ENCODE peak calls at places on chromosome X, in five cellular contexts. O is A549; W is breast epithelium; P is naive thymus-derived CD4-positive, alpha-beta T cell; T is Panc1. S is an unnamed sample.

GRCh38 chrX:29724316-29724715 is 491.0 kb upstream of the MAGEB2 start:
- DNase-seq in P (no peak), T (no peak), W (no peak), O (no peak), S (no peak)

GRCh38 chrX:85084770-85085393 is 81.2 kb downstream of the APOOL start:
- DNase-seq in T (no peak), O (peak; percentile 37), W (no peak), P (peak; percentile 34), S (no peak)

GRCh38 chrX:136542281-136542680 is 10.3 kb downstream of the VGLL1 start:
- DNase-seq in P (no peak), O (no peak), W (no peak), T (no peak), S (no peak)

GRCh38 chrX:72236841-72237240 is 2.0 kb downstream of the ERCC6L start:
- DNase-seq in P (no peak), W (no peak), T (no peak), O (no peak), S (peak; percentile 57)

GRCh38 chrX:46837543-46838481 is 969 bp downstream of the RP2 start:
- DNase-seq in O (no peak), T (no peak), W (no peak), P (no peak), S (no peak)

GRCh38 chrX:47361538-47362511 is 8.6 kb upstream of the ZNF157 start:
- DNase-seq in W (no peak), O (peak; percentile 92), T (no peak), P (no peak), S (peak; percentile 45)

GRCh38 chrX:12825801-12826200 is 34.6 kb downstream of the PRPS2 start:
- DNase-seq in P (no peak), O (no peak), T (no peak), W (no peak), S (peak; percentile 83)

GRCh38 chrX:85998954-85999353 is 48.4 kb downstream of the CHM start:
- DNase-seq in W (no peak), O (no peak), T (no peak), P (no peak), S (no peak)

GRCh38 chrX:111914398-111915092 is 38.6 kb downstream of the TRPC5OS start:
- DNase-seq in T (peak; percentile 50), W (no peak), P (no peak), O (peak; percentile 11), S (no peak)

GRCh38 chrX:46587753-46588171 is 14.2 kb downstream of the CHST7 start:
- DNase-seq in O (no peak), W (no peak), T (no peak), P (no peak), S (no peak)

GRCh38 chrX:133676344-133677122 is 261.2 kb upstream of the GPC4 start:
- DNase-seq in O (no peak), W (no peak), T (no peak), P (no peak), S (no peak)

GRCh38 chrX:153690466-153690865 is 2.7 kb downstream of the SLC6A8 start:
- DNase-seq in T (no peak), W (no peak), O (no peak), P (no peak), S (no peak)

GRCh38 chrX:6813836-6814370 is 279.0 kb upstream of the VCX3A start:
- DNase-seq in P (no peak), T (no peak), W (no peak), O (no peak), S (no peak)
- H3K4me1 ChIP-seq in P (no peaks in the 10 kb centered on the region), T (no peaks in the 10 kb centered on the region), W (no peaks in the 10 kb centered on the region), O (no peaks in the 10 kb centered on the region), S (no peaks in the 10 kb centered on the region)

GRCh38 chrX:48589482-48590162 is 7.7 kb upstream of the WDR13 start:
- DNase-seq in T (no peak), W (peak; percentile 52), O (no peak), P (no peak), S (no peak)
- H3K4me3 ChIP-seq in T (no peak overlapping the region), W (no peak overlapping the region), O (no peak overlapping the region), P (no peak overlapping the region), S (no peak overlapping the region)

DNA sequence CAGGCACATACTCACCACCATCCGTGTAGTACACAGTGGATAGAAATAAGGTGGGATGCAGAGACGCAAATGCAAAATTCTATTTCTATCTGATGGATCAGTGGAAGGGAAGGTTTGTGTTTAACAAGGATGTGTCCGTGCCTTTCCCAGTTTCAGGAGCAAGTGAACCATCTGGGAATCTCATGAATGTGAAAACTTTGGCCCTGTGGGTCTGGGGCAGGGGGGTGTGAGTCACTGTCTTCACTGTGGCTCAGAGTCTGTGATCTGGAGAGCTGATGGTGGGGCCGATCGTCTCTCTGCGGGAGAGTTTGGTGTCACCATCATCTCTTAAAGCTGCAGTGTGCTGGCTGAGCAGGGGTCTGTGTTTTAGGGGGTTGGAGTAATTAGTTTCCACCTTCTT is 179.3 kb upstream of the STS start:
- DNase-seq in P (no peak), T (no peak), W (no peak), O (no peak), S (no peak)
- H3K27ac ChIP-seq in P (no peak overlapping the region), T (no peak overlapping the region), W (no peak overlapping the region), O (no peak overlapping the region), S (no peak overlapping the region)

DNA sequence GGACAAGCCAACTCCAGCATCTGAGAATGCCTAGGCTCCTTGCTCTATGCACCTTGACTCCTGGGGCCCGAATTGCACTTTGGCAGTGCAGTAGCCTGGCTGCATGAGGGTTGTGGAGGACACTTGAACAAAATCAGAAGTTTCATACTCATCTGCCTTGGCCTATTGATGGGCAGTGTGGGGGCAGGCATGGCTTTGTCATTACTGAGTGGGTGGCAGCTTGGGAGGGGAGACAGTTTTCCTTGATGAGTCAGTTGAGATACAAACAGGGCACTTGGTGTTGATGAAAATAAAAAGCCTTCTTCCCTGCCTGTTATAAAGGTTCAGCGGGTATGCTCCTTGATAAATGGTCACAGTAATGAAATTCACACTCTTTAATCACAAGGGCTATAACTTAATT is 126.8 kb upstream of the MAMLD1 start:
- DNase-seq in W (no peak), P (no peak), T (no peak), O (no peak), S (peak; percentile 52)
- H3K4me1 ChIP-seq in W (no peaks in the 10 kb centered on the region), P (no peaks in the 10 kb centered on the region), T (no peaks in the 10 kb centered on the region), O (no peaks in the 10 kb centered on the region), S (peaks cover 23% of the 10 kb centered on the region)

DNA sequence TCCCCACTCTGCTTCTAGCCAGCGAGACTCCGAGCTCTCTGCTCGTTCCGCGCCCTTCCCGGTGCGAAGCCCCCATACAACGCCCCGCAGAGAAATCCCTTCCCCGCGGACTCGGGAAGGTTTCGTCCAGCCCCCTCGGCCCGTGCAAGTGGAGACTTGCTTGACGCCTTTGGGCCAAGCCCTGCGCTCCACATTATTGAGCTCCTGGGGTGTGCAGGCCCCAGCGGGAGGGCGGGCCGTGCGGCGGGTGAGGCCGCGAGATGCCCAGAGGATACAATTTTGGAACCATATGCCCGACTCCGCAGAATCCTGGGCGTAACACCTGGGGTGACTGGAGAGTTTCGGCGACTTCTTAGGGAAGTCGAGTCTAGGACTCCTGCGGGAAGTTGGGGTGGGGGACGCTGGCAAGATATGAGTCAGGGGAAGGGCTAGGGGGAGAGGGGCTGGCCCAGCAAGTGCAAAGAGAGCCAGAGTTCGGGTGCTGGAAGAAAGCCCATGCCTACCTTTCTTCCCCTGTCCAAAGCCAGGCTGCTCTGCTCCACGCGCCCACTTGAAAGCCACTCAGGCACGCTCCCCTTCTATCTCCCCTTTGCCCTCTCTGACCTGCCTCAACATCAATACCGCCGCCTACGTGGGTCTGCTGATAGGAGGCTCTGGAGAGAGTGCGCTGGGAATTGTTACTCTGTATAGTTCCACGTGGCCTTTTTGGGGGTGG is 1.1 kb upstream of the ELF4 start:
- DNase-seq in T (no peak), W (no peak), O (peak; percentile 10), P (no peak), S (no peak)
- H3K4me3 ChIP-seq in T (peak overlapping the region; percentile 43), W (peak overlapping the region; percentile 68), O (peak overlapping the region; percentile 98), P (no peak overlapping the region), S (peak overlapping the region; percentile 88)

DNA sequence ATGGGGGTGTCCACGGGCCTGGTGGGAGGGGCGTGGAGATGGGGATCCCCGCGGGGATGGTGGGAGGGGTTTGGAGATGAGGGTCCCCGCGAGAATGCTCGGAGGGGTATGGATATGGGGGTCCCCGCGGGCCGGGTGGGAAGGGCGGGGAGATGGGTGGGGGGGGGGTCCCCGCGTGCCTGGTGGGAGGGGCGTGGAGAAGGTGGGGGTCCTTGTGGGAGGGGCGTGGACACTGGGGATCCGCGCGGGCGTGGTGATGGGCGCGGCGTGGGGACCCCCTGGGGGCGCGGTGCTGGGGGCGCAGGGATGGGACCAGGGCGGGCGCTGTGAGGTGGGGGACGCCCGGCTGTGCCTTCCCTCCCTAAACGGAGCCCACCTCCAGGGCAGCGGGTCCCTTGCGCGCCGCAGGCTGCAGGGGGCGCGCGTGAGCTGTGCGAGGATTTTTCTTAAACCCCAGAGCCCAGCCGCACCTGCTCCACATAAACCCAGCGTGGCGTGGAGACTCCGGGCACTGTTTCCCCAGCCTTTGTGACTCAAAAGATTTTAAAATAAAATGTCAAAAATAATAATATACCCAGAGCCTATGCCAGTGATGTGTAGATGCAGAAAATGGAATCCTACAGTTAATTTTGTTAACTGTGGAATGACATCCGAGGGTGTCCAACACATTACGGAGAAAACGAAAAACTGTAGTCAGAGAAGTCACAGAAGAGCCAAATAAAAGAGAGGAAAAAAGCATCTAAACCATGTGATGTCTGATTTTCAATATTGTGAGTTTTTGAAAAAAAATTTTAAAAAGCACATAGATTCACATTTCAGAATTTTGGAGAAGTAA is 1.5 kb upstream of the ASMTL start:
- DNase-seq in T (no peak), W (peak; percentile 86), P (peak; percentile 94), O (peak; percentile 89), S (peak; percentile 79)
- H3K27ac ChIP-seq in T (no peak overlapping the region), W (no peak overlapping the region), P (peak overlapping the region; percentile 99), O (peak overlapping the region; percentile 62), S (no peak overlapping the region)

GRCh38 chrX:65695849-65696248 is 28.4 kb downstream of the MSN start:
- DNase-seq in P (no peak), W (no peak), O (no peak), T (no peak), S (no peak)
- H3K4me1 ChIP-seq in P (peaks cover 76% of the 10 kb centered on the region), W (no peaks in the 10 kb centered on the region), O (peaks cover 43% of the 10 kb centered on the region), T (no peaks in the 10 kb centered on the region), S (peaks cover 29% of the 10 kb centered on the region)

S was measured in SJSA1.